ENCODE peak calls at places on chromosomes 12 and 14, in nine cellular contexts. D is H54, G is upper lobe of left lung, R is Peyer's patch, Z is A549, E is heart left ventricle, U is body of pancreas, W is tibial nerve, S is adrenal gland. O is an unnamed sample.

GRCh38 chr12:42296503-42297109 is 29.3 kb downstream of the ZCRB1 start:
- DNase-seq in D (no peak), G (no peak), R (no peak), Z (no peak), E (no peak), U (no peak), W (no peak), S (no peak), O (peak; percentile 74)

GRCh38 chr12:128807161-128807724 is 16.5 kb downstream of the SLC15A4 start:
- DNase-seq in D (no peak), G (no peak), R (no peak), Z (no peak), E (no peak), U (no peak), W (no peak), S (peak; percentile 50), O (no peak)

GRCh38 chr12:53287741-53288216 is 7.6 kb upstream of the PFDN5 start:
- DNase-seq in D (no peak), G (peak; percentile 70), R (peak; percentile 80), Z (peak; percentile 82), E (peak; percentile 72), U (peak; percentile 81), W (peak; percentile 82), S (peak; percentile 82), O (peak; percentile 83)

GRCh38 chr14:92109490-92109889 is 3.1 kb upstream of the ATXN3 start:
- DNase-seq in D (no peak), G (no peak), R (no peak), Z (no peak), E (no peak), U (no peak), W (no peak), S (no peak), O (no peak)

GRCh38 chr12:85279449-85280137 is 427 bp upstream of the ALX1 start:
- DNase-seq in D (no peak), G (no peak), R (no peak), Z (no peak), E (peak; percentile 35), U (no peak), W (no peak), S (no peak), O (no peak)

GRCh38 chr14:21026988-21027315 is 2.1 kb upstream of the NDRG2 start:
- DNase-seq in D (no peak), G (no peak), R (no peak), Z (no peak), E (no peak), U (no peak), W (no peak), S (peak; percentile 75), O (no peak)

GRCh38 chr12:72338437-72338836 is 66.3 kb downstream of the TRHDE start:
- DNase-seq in D (no peak), G (no peak), R (no peak), Z (no peak), E (no peak), U (no peak), W (no peak), S (no peak), O (no peak)

GRCh38 chr14:36057452-36058142 is 118.9 kb downstream of the PTCSC3 start:
- DNase-seq in D (no peak), G (no peak), R (no peak), Z (no peak), E (no peak), U (no peak), W (no peak), S (no peak), O (no peak)

GRCh38 chr12:60205500-60205899 is 609.7 kb downstream of the SLC16A7 start:
- DNase-seq in D (no peak), G (no peak), R (no peak), Z (no peak), E (no peak), U (peak; percentile 50), W (no peak), S (peak; percentile 3), O (peak; percentile 27)

GRCh38 chr14:86652512-86652911 is 1122.6 kb downstream of the FLRT2 start:
- DNase-seq in D (no peak), G (no peak), R (no peak), Z (no peak), E (no peak), U (no peak), W (no peak), S (no peak), O (no peak)

DNA sequence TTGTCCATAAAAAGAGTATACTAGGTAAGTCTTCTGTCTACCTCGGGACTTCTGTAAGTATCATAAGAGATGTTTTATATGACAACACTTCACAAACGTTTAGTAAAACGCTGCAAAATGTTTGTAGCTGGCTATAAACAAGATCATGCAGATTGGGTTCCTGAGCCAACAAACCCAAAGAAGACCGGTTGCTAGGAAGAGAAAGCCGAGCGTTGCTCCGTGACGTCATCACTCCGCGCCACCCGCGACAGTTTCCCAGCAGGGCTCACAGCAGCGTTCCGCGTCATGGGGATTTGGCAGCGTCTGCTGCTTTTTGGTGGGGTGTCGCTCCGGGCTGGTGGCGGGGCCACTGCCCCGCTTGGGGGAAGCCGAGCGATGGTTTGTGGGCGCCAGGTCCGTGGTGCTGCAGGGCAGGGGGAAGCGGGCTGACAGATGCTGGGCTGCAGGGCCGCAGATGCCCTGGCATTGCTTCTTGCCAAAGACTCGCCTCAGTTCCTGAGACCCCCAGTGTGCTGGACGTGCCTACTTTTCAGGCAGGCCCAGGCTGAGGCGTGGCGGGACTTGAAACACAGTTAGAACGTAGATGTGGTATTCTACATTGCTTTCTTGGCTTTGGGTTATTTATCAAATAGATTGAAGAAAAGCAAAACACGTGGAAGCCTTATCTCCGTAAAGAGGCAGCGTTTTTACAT is at the start of gene NUBPL:
- DNase-seq in D (peak; percentile 71), G (peak; percentile 94), R (peak; percentile 91), Z (peak; percentile 90), E (peak; percentile 98), U (peak; percentile 97), W (peak; percentile 92), S (peak; percentile 97), O (peak; percentile 98)
- TF ChIP-seq POLR2A in D (peak; percentile 58), G (no peak), R (no peak), Z (peak; percentile 70), E (no peak), U (peak; percentile 83), W (peak; percentile 29), S (peak; percentile 40), O (peak; percentile 95)

GRCh38 chr12:69739287-69740191 is 879 bp downstream of the RAB3IP start:
- DNase-seq in D (peak; percentile 35), G (peak; percentile 49), R (peak; percentile 67), Z (peak; percentile 28), E (peak; percentile 72), U (peak; percentile 79), W (peak; percentile 16), S (peak; percentile 63), O (peak; percentile 82)
- TF ChIP-seq POLR2A in D (no peak), G (no peak), R (peak; percentile 43), Z (no peak), E (no peak), U (peak; percentile 86), W (no peak), S (no peak), O (no peak)

DNA sequence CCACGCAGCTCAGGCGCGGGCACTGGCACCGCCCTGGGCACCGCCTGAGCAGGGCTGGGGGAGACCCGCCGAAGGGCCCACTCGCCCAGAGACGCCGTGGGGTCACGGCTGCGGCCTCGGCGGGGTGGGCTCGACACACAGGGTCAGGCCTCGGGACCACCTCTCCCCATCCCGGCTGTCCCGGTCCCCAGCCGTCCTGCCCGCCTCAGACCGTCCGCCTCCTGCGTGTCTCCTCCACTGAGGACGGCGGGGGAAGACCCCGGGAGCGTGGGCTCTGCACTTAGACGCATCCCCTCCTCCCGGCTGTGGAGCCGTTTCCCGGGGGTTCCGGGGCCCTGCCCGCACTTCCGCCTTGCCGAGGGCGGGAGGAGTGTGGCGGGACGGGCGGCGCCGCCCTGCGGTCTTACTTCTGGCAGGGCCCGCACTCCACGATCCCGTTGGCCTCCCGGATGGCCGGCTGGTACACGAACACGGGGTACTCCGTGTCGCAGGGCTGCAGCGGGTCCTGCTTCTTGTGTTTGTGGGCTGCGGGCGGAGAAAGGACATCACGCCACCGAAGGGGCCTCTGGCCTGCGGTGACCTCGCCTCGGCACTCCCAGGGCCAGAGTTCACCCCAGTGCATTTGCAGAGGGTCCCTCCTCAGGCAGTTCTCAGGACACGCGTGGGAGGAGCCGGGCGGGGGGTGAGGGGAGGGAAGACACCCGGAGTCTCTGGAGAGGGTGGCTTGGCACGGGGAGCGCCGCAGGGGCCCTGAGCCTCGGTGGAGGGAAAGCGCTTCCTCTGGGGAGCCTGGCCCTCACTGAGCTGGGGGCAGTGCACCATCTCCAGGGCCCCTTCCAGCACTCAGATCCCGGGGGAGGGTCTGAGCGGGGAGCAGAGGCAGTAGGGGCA is 23.1 kb upstream of the LRTM2 start:
- DNase-seq in D (no peak), G (peak; percentile 72), R (peak; percentile 66), Z (no peak), E (peak; percentile 89), U (peak; percentile 45), W (peak; percentile 51), S (peak; percentile 29), O (peak; percentile 76)
- TF ChIP-seq POLR2A in D (no peak), G (peak; percentile 47), R (peak; percentile 62), Z (no peak), E (no peak), U (peak; percentile 59), W (no peak), S (no peak), O (peak; percentile 61)

DNA sequence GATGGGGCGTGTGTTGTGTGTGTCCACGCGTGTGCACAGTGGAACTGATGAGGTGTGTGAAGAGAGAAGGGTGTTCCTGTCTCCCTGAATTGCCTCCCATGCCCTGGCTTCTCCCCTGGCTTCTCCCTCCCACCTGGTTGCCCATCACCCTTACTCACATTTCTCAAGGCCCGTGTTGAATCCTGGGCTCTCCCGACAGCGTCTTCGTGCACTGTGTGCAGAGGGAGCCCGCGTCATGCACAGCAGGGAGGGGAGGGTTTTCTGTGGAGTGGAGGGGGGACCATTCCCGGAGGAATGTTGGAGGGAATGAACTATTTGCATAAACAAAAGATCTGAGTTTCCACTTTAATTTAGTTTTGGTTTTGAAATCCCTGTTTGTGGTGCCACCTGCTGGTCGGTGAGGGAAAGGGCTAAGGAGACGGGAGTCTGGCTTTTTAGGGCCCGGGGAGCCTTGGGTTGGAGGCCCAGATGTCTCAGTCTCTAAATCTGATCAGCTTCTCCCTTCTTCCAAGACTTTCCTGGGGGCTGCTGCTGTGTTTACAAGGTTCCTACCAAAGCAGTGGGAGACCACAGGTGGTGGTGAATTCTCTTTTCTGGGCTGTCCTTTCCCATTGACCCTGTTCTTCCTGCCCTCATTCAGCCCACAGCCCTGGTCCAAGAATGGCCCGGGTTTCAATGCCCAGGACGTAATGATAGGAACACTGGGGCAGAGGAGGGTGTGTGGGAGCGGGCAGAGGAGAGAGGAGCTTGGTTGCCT is at the start of gene C1R:
- DNase-seq in D (peak; percentile 39), G (peak; percentile 68), R (peak; percentile 68), Z (peak; percentile 69), E (peak; percentile 74), U (peak; percentile 77), W (peak; percentile 93), S (peak; percentile 86), O (peak; percentile 85)
- TF ChIP-seq POLR2A in D (no peak), G (no peak), R (peak; percentile 12), Z (no peak), E (no peak), U (peak; percentile 36), W (no peak), S (peak; percentile 37), O (no peak)

GRCh38 chr12:95215925-95216324 is 1.3 kb downstream of the FGD6 start:
- DNase-seq in D (no peak), G (no peak), R (no peak), Z (peak; percentile 41), E (no peak), U (no peak), W (no peak), S (no peak), O (peak; percentile 28)
- TF ChIP-seq POLR2A in D (no peak), G (no peak), R (no peak), Z (no peak), E (no peak), U (no peak), W (no peak), S (no peak), O (no peak)

GRCh38 chr12:82358200-82359114 is at the start of the genes CCDC59 and METTL25:
- DNase-seq in D (peak; percentile 66), G (peak; percentile 98), R (peak; percentile 96), Z (peak; percentile 66), E (peak; percentile 97), U (peak; percentile 97), W (peak; percentile 97), S (peak; percentile 99), O (peak; percentile 98)
- TF ChIP-seq POLR2A in D (peak; percentile 69), G (no peak), R (peak; percentile 81), Z (peak; percentile 59), E (no peak), U (peak; percentile 94), W (no peak), S (peak; percentile 71), O (peak; percentile 94)

O was measured in erythroblast.